ENCODE peak calls at places on chromosomes 7 and 10, in eight cellular contexts. Z is fibroblast of pulmonary artery; U is CD4-positive, alpha-beta T cell; A is H1; L is astrocyte; S is cardiac muscle cell; G is HCT116; W is GM12865. B is an unnamed sample.
A peak's percentile ranks its signal among the peaks of the same experiment; 100 is the strongest.

GRCh38 chr10:71829171-71829570 is 21.9 kb downstream of the PSAP start:
- DNase-seq in Z (peak; percentile 40), U (no peak), A (no peak), L (no peak), S (no peak), G (no peak), W (no peak), B (peak; percentile 53)

GRCh38 chr10:87660484-87661133 is 931 bp downstream of the PAPSS2 start:
- DNase-seq in Z (peak; percentile 74), U (no peak), A (no peak), L (peak; percentile 77), S (no peak), G (no peak), W (no peak), B (peak; percentile 85)

GRCh38 chr10:110207805-110208613 is 604 bp downstream of the MXI1 start:
- DNase-seq in Z (peak; percentile 46), U (peak; percentile 36), A (no peak), L (no peak), S (peak; percentile 46), G (no peak), W (peak; percentile 41), B (peak; percentile 44)

GRCh38 chr10:4018054-4018511 is 233.1 kb upstream of the KLF6 start:
- DNase-seq in Z (no peak), U (no peak), A (no peak), L (no peak), S (no peak), G (no peak), W (no peak), B (no peak)

GRCh38 chr10:126092806-126093205 is 196.4 kb downstream of the FANK1 start:
- DNase-seq in Z (peak; percentile 32), U (no peak), A (no peak), L (peak; percentile 90), S (no peak), G (no peak), W (no peak), B (peak; percentile 34)

GRCh38 chr7:34320926-34321609 is 336.9 kb upstream of the NPSR1 start:
- DNase-seq in Z (peak; percentile 80), U (peak; percentile 17), A (peak; percentile 49), L (peak; percentile 50), S (peak; percentile 80), G (peak; percentile 54), W (peak; percentile 72), B (peak; percentile 80)

GRCh38 chr7:102065226-102065625 is 221.4 kb upstream of the SH2B2 start:
- DNase-seq in Z (no peak), U (no peak), A (no peak), L (no peak), S (no peak), G (no peak), W (no peak), B (no peak)

GRCh38 chr7:95794917-95795515 is 22.7 kb downstream of the DYNC1I1 start:
- DNase-seq in Z (peak; percentile 44), U (no peak), A (no peak), L (no peak), S (no peak), G (peak; percentile 43), W (peak; percentile 50), B (peak; percentile 61)

GRCh38 chr10:121087688-121088087 is 236.5 kb downstream of the WDR11 start:
- DNase-seq in Z (no peak), U (no peak), A (no peak), L (no peak), S (no peak), G (no peak), W (no peak), B (no peak)

GRCh38 chr10:77228559-77228958 is 409.0 kb downstream of the KCNMA1 start:
- DNase-seq in Z (no peak), U (no peak), A (no peak), L (no peak), S (no peak), G (no peak), W (no peak), B (no peak)

GRCh38 chr7:101085000-101085948 is at the start of gene TRIM56:
- DNase-seq in Z (peak; percentile 82), U (peak; percentile 74), A (no peak), L (peak; percentile 56), S (peak; percentile 81), G (peak; percentile 46), W (peak; percentile 91), B (peak; percentile 89)

GRCh38 chr7:77674878-77675277 is 21.4 kb upstream of the RSBN1L start:
- DNase-seq in Z (peak; percentile 70), U (no peak), A (no peak), L (peak; percentile 72), S (no peak), G (peak; percentile 48), W (peak; percentile 42), B (no peak)

GRCh38 chr10:7833210-7833609 is 14.9 kb downstream of the TAF3 start:
- DNase-seq in Z (no peak), U (no peak), A (no peak), L (no peak), S (no peak), G (no peak), W (no peak), B (no peak)

GRCh38 chr10:22379059-22379458 is 33.8 kb downstream of the SPAG6 start:
- DNase-seq in Z (no peak), U (no peak), A (no peak), L (no peak), S (no peak), G (no peak), W (peak; percentile 75), B (no peak)

GRCh38 chr7:103573479-103574058 is 127.6 kb upstream of the SLC26A5 start:
- DNase-seq in Z (peak; percentile 65), U (no peak), A (no peak), L (peak; percentile 12), S (peak; percentile 32), G (peak; percentile 18), W (peak; percentile 25), B (peak; percentile 68)
- TF ChIP-seq CTCF in Z (peak; percentile 45), U (peak; percentile 69), A (peak; percentile 21), L (peak; percentile 32), S (peak; percentile 45), G (peak; percentile 30), W (peak; percentile 32), B (peak; percentile 47)

GRCh38 chr10:49323171-49323895 is 24.4 kb downstream of the C10orf71 start:
- DNase-seq in Z (no peak), U (no peak), A (no peak), L (no peak), S (no peak), G (no peak), W (no peak), B (no peak)

GRCh38 chr10:49325131-49325915 is 26.4 kb downstream of the C10orf71 start:
- DNase-seq in Z (no peak), U (no peak), A (no peak), L (no peak), S (no peak), G (no peak), W (no peak), B (no peak)

GRCh38 chr10:49325916-49326783 is 27.2 kb downstream of the C10orf71 start:
- DNase-seq in Z (no peak), U (no peak), A (no peak), L (no peak), S (no peak), G (no peak), W (no peak), B (no peak)

GRCh38 chr10:49323896-49324270 is 24.9 kb downstream of the C10orf71 start:
- DNase-seq in Z (no peak), U (no peak), A (no peak), L (no peak), S (no peak), G (no peak), W (no peak), B (no peak)

DNA sequence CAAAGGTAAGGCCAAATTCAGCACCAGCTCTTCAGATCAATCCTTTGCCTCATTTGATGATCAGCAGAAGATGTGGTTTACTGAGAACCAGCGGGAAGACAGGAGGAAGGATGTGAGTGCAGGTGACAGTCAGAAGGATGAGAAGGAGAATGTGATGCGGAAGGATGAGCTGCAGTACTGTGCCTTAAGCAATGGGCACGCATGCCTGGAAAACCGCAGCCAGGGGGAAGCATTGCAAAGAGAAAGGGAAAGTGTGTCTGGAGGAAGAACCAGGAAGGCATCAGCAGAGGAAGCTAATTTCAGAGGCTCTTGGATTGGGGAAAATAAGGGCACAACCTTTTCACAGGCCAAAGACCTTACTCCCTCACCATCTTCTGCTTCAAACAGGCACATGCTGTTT is 25.7 kb downstream of the C10orf71 start:
- DNase-seq in Z (no peak), U (no peak), A (no peak), L (no peak), S (no peak), G (no peak), W (no peak), B (peak; percentile 26)
- TF ChIP-seq CTCF in Z (no peak), U (no peak), A (peak; percentile 79), L (no peak), S (peak; percentile 5), G (no peak), W (no peak), B (peak; percentile 50)

DNA sequence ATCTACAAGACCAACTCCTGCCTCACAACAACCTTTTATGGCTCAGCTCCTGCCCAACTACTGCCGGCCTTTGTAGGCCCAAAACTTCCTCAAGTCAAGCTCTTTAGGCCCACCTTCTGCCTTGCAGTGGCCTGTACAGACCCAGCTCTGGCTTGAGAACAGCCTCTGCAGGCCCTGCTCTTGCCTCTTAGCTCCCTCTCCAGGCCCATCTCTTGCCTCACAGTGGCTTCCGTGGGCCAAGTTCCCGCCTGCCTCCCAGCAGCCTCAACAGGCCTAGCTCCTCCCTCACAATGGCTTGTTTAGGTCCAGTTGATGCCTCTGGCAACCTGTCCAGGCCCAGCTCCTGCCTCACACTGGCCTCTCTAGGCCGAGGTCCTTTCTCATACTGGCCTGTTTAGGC is 32.4 kb upstream of the VKORC1L1 start:
- DNase-seq in Z (no peak), U (no peak), A (no peak), L (no peak), S (no peak), G (peak; percentile 43), W (peak; percentile 9), B (no peak)
- TF ChIP-seq CTCF in Z (no peak), U (no peak), A (no peak), L (peak; percentile 21), S (peak; percentile 66), G (peak; percentile 57), W (no peak), B (no peak)

DNA sequence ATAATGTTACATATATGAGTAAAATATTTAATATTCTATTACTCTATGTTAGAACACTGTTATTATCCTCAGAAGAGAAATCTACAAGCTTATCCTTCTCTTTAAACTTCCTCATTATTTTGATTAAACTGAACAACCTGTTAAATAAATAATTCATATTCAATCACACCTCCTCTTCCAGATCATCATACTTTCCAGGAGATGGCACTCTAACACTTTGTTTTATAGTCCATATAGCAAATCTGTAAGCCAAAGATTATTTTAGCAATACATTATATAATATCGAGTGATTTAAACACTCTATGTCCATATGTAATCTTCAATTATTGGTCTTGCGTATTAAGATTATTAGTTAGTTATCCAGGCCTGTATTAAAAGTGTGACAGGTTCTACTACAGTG is 694.1 kb downstream of the ANKRD7 start:
- DNase-seq in Z (peak; percentile 7), U (no peak), A (no peak), L (peak; percentile 1), S (peak; percentile 23), G (peak; percentile 26), W (peak; percentile 8), B (peak; percentile 25)
- TF ChIP-seq CTCF in Z (no peak), U (no peak), A (no peak), L (peak; percentile 11), S (no peak), G (peak; percentile 27), W (no peak), B (peak; percentile 24)